ENCODE peak calls at places on chromosome 16, in nine cellular contexts. One of them, this sample, is unnamed. For H3K36me3, the result is how much of the 10 kb centered on the place peaks cover.

GRCh38 chr16:74448990-74449389 is 27.7 kb upstream of the CLEC18B start:
- DNase-seq in HCT116: peak
- DNase-seq in colonic mucosa: peak
- DNase-seq in A673: peak
- DNase-seq in aorta: peak
- DNase-seq in IMR-90: peak
- DNase-seq in Caco-2: no peak
- DNase-seq in tibial artery: peak
- DNase-seq in mucosa of descending colon: no peak
- DNase-seq in this sample: no peak

GRCh38 chr16:53945996-53946395 is 242.0 kb downstream of the FTO start:
- DNase-seq in HCT116: peak
- DNase-seq in colonic mucosa: no peak
- DNase-seq in A673: peak
- DNase-seq in aorta: no peak
- DNase-seq in IMR-90: peak
- DNase-seq in Caco-2: peak
- DNase-seq in tibial artery: no peak
- DNase-seq in mucosa of descending colon: no peak
- DNase-seq in this sample: no peak

GRCh38 chr16:89146211-89147005 is 25.1 kb upstream of the CDH15 start:
- DNase-seq in HCT116: no peak
- DNase-seq in colonic mucosa: no peak
- DNase-seq in A673: no peak
- DNase-seq in aorta: peak
- DNase-seq in IMR-90: no peak
- DNase-seq in Caco-2: no peak
- DNase-seq in tibial artery: no peak
- DNase-seq in mucosa of descending colon: peak
- DNase-seq in this sample: no peak

GRCh38 chr16:50263060-50263909 is 3.1 kb upstream of the ADCY7 start:
- DNase-seq in HCT116: no peak
- DNase-seq in colonic mucosa: no peak
- DNase-seq in A673: no peak
- DNase-seq in aorta: peak
- DNase-seq in IMR-90: no peak
- DNase-seq in Caco-2: no peak
- DNase-seq in tibial artery: peak
- DNase-seq in mucosa of descending colon: peak
- DNase-seq in this sample: no peak

GRCh38 chr16:80039777-80040176 is 439.2 kb upstream of the MAF start:
- DNase-seq in HCT116: no peak
- DNase-seq in colonic mucosa: no peak
- DNase-seq in A673: no peak
- DNase-seq in aorta: no peak
- DNase-seq in IMR-90: no peak
- DNase-seq in Caco-2: no peak
- DNase-seq in tibial artery: no peak
- DNase-seq in mucosa of descending colon: no peak
- DNase-seq in this sample: no peak

GRCh38 chr16:380837-381787 is 666 bp downstream of the PGAP6 start:
- DNase-seq in HCT116: no peak
- DNase-seq in colonic mucosa: peak
- DNase-seq in A673: no peak
- DNase-seq in aorta: no peak
- DNase-seq in IMR-90: peak
- DNase-seq in Caco-2: peak
- DNase-seq in tibial artery: no peak
- DNase-seq in mucosa of descending colon: peak
- DNase-seq in this sample: no peak

GRCh38 chr16:85894266-85894665 is 4.7 kb upstream of the IRF8 start:
- DNase-seq in HCT116: peak
- DNase-seq in colonic mucosa: peak
- DNase-seq in A673: no peak
- DNase-seq in aorta: no peak
- DNase-seq in IMR-90: no peak
- DNase-seq in Caco-2: peak
- DNase-seq in tibial artery: no peak
- DNase-seq in mucosa of descending colon: no peak
- DNase-seq in this sample: no peak

GRCh38 chr16:85553436-85554113 is 59.5 kb upstream of the GSE1 start:
- DNase-seq in HCT116: peak
- DNase-seq in colonic mucosa: peak
- DNase-seq in A673: peak
- DNase-seq in aorta: peak
- DNase-seq in IMR-90: peak
- DNase-seq in Caco-2: peak
- DNase-seq in tibial artery: peak
- DNase-seq in mucosa of descending colon: peak
- DNase-seq in this sample: no peak

GRCh38 chr16:66945939-66946338 is 10.6 kb downstream of the CES2 start:
- DNase-seq in HCT116: no peak
- DNase-seq in colonic mucosa: no peak
- DNase-seq in A673: no peak
- DNase-seq in aorta: no peak
- DNase-seq in IMR-90: no peak
- DNase-seq in Caco-2: no peak
- DNase-seq in tibial artery: no peak
- DNase-seq in mucosa of descending colon: no peak
- DNase-seq in this sample: no peak

GRCh38 chr16:69329369-69330285 is 761 bp downstream of the PDF start:
- DNase-seq in HCT116: no peak
- DNase-seq in colonic mucosa: peak
- DNase-seq in A673: peak
- DNase-seq in aorta: peak
- DNase-seq in IMR-90: no peak
- DNase-seq in Caco-2: peak
- DNase-seq in tibial artery: no peak
- DNase-seq in mucosa of descending colon: no peak
- DNase-seq in this sample: no peak

GRCh38 chr16:1534021-1535020 is 855 bp downstream of the TMEM204 start:
- DNase-seq in HCT116: no peak
- DNase-seq in colonic mucosa: no peak
- DNase-seq in A673: no peak
- DNase-seq in aorta: no peak
- DNase-seq in IMR-90: peak
- DNase-seq in Caco-2: no peak
- DNase-seq in tibial artery: no peak
- DNase-seq in mucosa of descending colon: peak
- DNase-seq in this sample: no peak

GRCh38 chr16:19696312-19696711 is 21.7 kb downstream of the KNOP1 start:
- DNase-seq in HCT116: no peak
- DNase-seq in colonic mucosa: peak
- DNase-seq in A673: peak
- DNase-seq in aorta: peak
- DNase-seq in IMR-90: peak
- DNase-seq in Caco-2: no peak
- DNase-seq in tibial artery: peak
- DNase-seq in mucosa of descending colon: peak
- DNase-seq in this sample: peak

GRCh38 chr16:21598676-21599157 is 660 bp upstream of the METTL9 start:
- DNase-seq in HCT116: no peak
- DNase-seq in colonic mucosa: no peak
- DNase-seq in A673: no peak
- DNase-seq in aorta: peak
- DNase-seq in IMR-90: no peak
- DNase-seq in Caco-2: peak
- DNase-seq in tibial artery: no peak
- DNase-seq in mucosa of descending colon: no peak
- DNase-seq in this sample: no peak

GRCh38 chr16:13099822-13100221 is 198.4 kb downstream of the SHISA9 start:
- DNase-seq in HCT116: no peak
- DNase-seq in colonic mucosa: no peak
- DNase-seq in A673: no peak
- DNase-seq in aorta: no peak
- DNase-seq in IMR-90: no peak
- DNase-seq in Caco-2: no peak
- DNase-seq in tibial artery: no peak
- DNase-seq in mucosa of descending colon: no peak
- DNase-seq in this sample: no peak

GRCh38 chr16:89096768-89097527 is 3.3 kb downstream of the ACSF3 start:
- DNase-seq in HCT116: no peak
- DNase-seq in colonic mucosa: no peak
- DNase-seq in A673: no peak
- DNase-seq in aorta: no peak
- DNase-seq in IMR-90: peak
- DNase-seq in Caco-2: no peak
- DNase-seq in tibial artery: no peak
- DNase-seq in mucosa of descending colon: no peak
- DNase-seq in this sample: no peak

GRCh38 chr16:71645450-71645849 is 19.5 kb downstream of the MARVELD3 start:
- DNase-seq in HCT116: no peak
- DNase-seq in colonic mucosa: no peak
- DNase-seq in A673: peak
- DNase-seq in aorta: no peak
- DNase-seq in IMR-90: peak
- DNase-seq in Caco-2: peak
- DNase-seq in tibial artery: no peak
- DNase-seq in mucosa of descending colon: no peak
- DNase-seq in this sample: no peak

GRCh38 chr16:54178491-54178976 is 108.1 kb downstream of the IRX3 start:
- DNase-seq in HCT116: no peak
- DNase-seq in colonic mucosa: no peak
- DNase-seq in A673: no peak
- DNase-seq in aorta: no peak
- DNase-seq in IMR-90: no peak
- DNase-seq in Caco-2: peak
- DNase-seq in tibial artery: no peak
- DNase-seq in mucosa of descending colon: no peak
- DNase-seq in this sample: no peak

GRCh38 chr16:68524069-68524820 is 14.8 kb upstream of the ZFP90 start:
- DNase-seq in HCT116: no peak
- DNase-seq in colonic mucosa: no peak
- DNase-seq in A673: no peak
- DNase-seq in aorta: no peak
- DNase-seq in IMR-90: no peak
- DNase-seq in Caco-2: no peak
- DNase-seq in tibial artery: no peak
- DNase-seq in mucosa of descending colon: no peak
- DNase-seq in this sample: no peak

GRCh38 chr16:88070341-88070740 is 119.1 kb downstream of the BANP start:
- DNase-seq in HCT116: no peak
- DNase-seq in colonic mucosa: no peak
- DNase-seq in A673: no peak
- DNase-seq in aorta: no peak
- DNase-seq in IMR-90: no peak
- DNase-seq in Caco-2: no peak
- DNase-seq in tibial artery: no peak
- DNase-seq in mucosa of descending colon: no peak
- DNase-seq in this sample: no peak
- H3K36me3 ChIP-seq in HCT116: under half
- H3K36me3 ChIP-seq in colonic mucosa: under half
- H3K36me3 ChIP-seq in A673: under half
- H3K36me3 ChIP-seq in aorta: under half
- H3K36me3 ChIP-seq in IMR-90: under half
- H3K36me3 ChIP-seq in Caco-2: under half
- H3K36me3 ChIP-seq in tibial artery: under half
- H3K36me3 ChIP-seq in mucosa of descending colon: under half
- H3K36me3 ChIP-seq in this sample: under half

GRCh38 chr16:73152731-73153130 is 104.8 kb upstream of the ZFHX3 start:
- DNase-seq in HCT116: no peak
- DNase-seq in colonic mucosa: no peak
- DNase-seq in A673: no peak
- DNase-seq in aorta: no peak
- DNase-seq in IMR-90: no peak
- DNase-seq in Caco-2: peak
- DNase-seq in tibial artery: no peak
- DNase-seq in mucosa of descending colon: no peak
- DNase-seq in this sample: no peak
- H3K36me3 ChIP-seq in HCT116: under half
- H3K36me3 ChIP-seq in colonic mucosa: under half
- H3K36me3 ChIP-seq in A673: under half
- H3K36me3 ChIP-seq in aorta: under half
- H3K36me3 ChIP-seq in IMR-90: under half
- H3K36me3 ChIP-seq in Caco-2: under half
- H3K36me3 ChIP-seq in tibial artery: under half
- H3K36me3 ChIP-seq in mucosa of descending colon: under half
- H3K36me3 ChIP-seq in this sample: under half

DNA sequence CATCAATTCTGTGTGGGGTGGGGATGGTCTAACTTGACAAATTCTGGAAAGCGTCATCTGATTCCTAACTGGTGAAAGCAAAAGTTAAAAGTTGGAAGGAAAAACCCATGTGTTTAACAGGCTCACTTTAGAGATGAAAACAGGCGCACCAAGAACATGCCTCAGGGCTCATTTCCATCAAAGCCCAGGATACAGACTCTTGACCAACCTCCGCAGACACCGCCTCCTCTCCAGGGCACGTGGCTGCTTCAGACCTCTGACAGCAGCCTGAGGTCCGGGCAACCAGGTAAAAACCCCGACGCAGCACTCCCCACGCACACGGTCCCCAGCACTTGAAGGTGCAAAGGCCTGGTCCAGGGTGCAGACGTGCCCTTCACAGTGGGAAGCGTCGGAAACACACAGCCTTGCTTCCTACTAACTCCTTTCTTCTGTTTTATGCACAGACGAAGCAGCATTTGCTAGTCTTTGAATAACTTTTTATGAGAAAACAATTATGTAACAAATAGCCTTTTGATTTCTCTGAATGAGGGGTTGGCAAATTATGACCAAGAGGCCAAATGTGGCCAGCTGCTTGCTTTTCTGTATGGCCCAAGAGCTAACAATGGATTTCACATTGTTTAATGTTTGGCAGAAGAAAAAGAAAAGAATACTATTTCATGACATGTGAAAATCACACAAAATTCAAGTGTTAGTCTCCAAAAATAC is 44.2 kb upstream of the TRAP1 start:
- DNase-seq in HCT116: no peak
- DNase-seq in colonic mucosa: no peak
- DNase-seq in A673: no peak
- DNase-seq in aorta: no peak
- DNase-seq in IMR-90: no peak
- DNase-seq in Caco-2: no peak
- DNase-seq in tibial artery: no peak
- DNase-seq in mucosa of descending colon: no peak
- DNase-seq in this sample: no peak
- H3K36me3 ChIP-seq in HCT116: under half
- H3K36me3 ChIP-seq in colonic mucosa: under half
- H3K36me3 ChIP-seq in A673: half or more
- H3K36me3 ChIP-seq in aorta: under half
- H3K36me3 ChIP-seq in IMR-90: half or more
- H3K36me3 ChIP-seq in Caco-2: under half
- H3K36me3 ChIP-seq in tibial artery: under half
- H3K36me3 ChIP-seq in mucosa of descending colon: under half
- H3K36me3 ChIP-seq in this sample: half or more

DNA sequence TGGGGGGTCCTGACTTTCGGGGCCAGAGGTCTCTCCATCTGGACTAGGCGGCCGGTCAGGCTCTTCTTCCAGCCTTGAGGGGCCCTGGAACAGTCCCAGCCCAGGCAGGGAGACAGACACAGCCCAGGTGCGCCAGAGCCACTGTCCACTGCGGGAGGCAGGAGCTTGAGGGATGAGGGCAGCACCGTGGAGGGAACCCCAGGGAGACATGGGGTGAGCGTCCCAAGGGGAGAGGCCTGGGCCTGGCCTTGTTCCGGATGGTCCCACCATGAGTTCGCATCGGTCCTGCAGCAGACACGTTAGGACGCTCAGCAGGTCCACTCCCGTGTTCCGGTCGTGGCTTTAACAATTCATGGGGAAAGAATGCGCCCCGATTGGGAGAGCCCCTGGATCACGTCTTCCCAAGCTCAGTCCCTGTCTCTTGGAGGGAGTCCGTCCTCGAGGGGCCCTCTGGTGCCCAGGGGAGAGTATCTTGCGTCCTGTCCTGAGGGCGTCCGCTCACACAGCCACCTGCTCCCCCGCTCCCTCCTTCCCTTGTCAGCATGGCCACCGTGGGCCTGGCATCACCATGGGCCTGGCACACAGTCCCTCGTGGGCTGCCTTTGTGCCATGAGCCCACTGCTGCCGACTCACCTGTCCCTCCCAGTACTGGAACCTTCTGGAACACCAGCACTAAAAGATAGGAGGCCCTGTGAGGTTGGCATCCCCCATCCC is 6.7 kb upstream of the NUDT16L1 start:
- DNase-seq in HCT116: no peak
- DNase-seq in colonic mucosa: no peak
- DNase-seq in A673: no peak
- DNase-seq in aorta: no peak
- DNase-seq in IMR-90: no peak
- DNase-seq in Caco-2: no peak
- DNase-seq in tibial artery: no peak
- DNase-seq in mucosa of descending colon: peak
- DNase-seq in this sample: no peak
- H3K36me3 ChIP-seq in HCT116: under half
- H3K36me3 ChIP-seq in colonic mucosa: under half
- H3K36me3 ChIP-seq in A673: under half
- H3K36me3 ChIP-seq in aorta: under half
- H3K36me3 ChIP-seq in IMR-90: half or more
- H3K36me3 ChIP-seq in Caco-2: under half
- H3K36me3 ChIP-seq in tibial artery: under half
- H3K36me3 ChIP-seq in mucosa of descending colon: under half
- H3K36me3 ChIP-seq in this sample: under half

This sample was measured in SK-N-MC.